ENCODE peak calls at places on chromosomes 16 and 17, in nine cellular contexts. One of them, this sample, is unnamed.

GRCh38 chr16:8686031-8686621 is 11.7 kb downstream of the ABAT start:
- DNase-seq in PC-3: peak; percentile 32
- DNase-seq in ascending aorta: no peak
- DNase-seq in brain microvascular endothelial cell: no peak
- DNase-seq in fibroblast of pulmonary artery: no peak
- DNase-seq in H9: no peak
- DNase-seq in body of pancreas: peak; percentile 63
- DNase-seq in cardiac fibroblast: no peak
- DNase-seq in uterus: no peak
- DNase-seq in this sample: no peak

GRCh38 chr17:27339836-27340550 is 46.1 kb downstream of the WSB1 start:
- DNase-seq in cardiac fibroblast: no peak
- DNase-seq in ascending aorta: no peak
- DNase-seq in fibroblast of pulmonary artery: no peak
- DNase-seq in H9: no peak
- DNase-seq in body of pancreas: no peak
- DNase-seq in uterus: no peak
- DNase-seq in brain microvascular endothelial cell: no peak
- DNase-seq in PC-3: peak; percentile 47
- DNase-seq in this sample: no peak

GRCh38 chr17:57692770-57693169 is 52.3 kb downstream of the CCDC182 start:
- DNase-seq in brain microvascular endothelial cell: no peak
- DNase-seq in PC-3: no peak
- DNase-seq in body of pancreas: no peak
- DNase-seq in H9: no peak
- DNase-seq in uterus: no peak
- DNase-seq in ascending aorta: no peak
- DNase-seq in fibroblast of pulmonary artery: no peak
- DNase-seq in cardiac fibroblast: no peak
- DNase-seq in this sample: no peak

GRCh38 chr17:54951286-54951685 is 17.2 kb downstream of the COX11 start:
- DNase-seq in PC-3: no peak
- DNase-seq in uterus: no peak
- DNase-seq in ascending aorta: no peak
- DNase-seq in fibroblast of pulmonary artery: no peak
- DNase-seq in H9: no peak
- DNase-seq in body of pancreas: no peak
- DNase-seq in brain microvascular endothelial cell: no peak
- DNase-seq in cardiac fibroblast: no peak
- DNase-seq in this sample: no peak

GRCh38 chr17:43562679-43563146 is 16.6 kb upstream of the ETV4 start:
- DNase-seq in H9: no peak
- DNase-seq in body of pancreas: no peak
- DNase-seq in uterus: peak; percentile 56
- DNase-seq in PC-3: no peak
- DNase-seq in ascending aorta: no peak
- DNase-seq in brain microvascular endothelial cell: no peak
- DNase-seq in cardiac fibroblast: no peak
- DNase-seq in fibroblast of pulmonary artery: no peak
- DNase-seq in this sample: no peak

GRCh38 chr17:4074831-4075495 is 67.9 kb downstream of the ZZEF1 start:
- DNase-seq in cardiac fibroblast: peak; percentile 66
- DNase-seq in H9: no peak
- DNase-seq in brain microvascular endothelial cell: no peak
- DNase-seq in uterus: no peak
- DNase-seq in ascending aorta: no peak
- DNase-seq in body of pancreas: peak; percentile 32
- DNase-seq in PC-3: peak; percentile 51
- DNase-seq in fibroblast of pulmonary artery: peak; percentile 67
- DNase-seq in this sample: no peak

GRCh38 chr17:82795615-82796014 is 43.8 kb downstream of the TBCD start:
- DNase-seq in body of pancreas: no peak
- DNase-seq in PC-3: no peak
- DNase-seq in fibroblast of pulmonary artery: no peak
- DNase-seq in ascending aorta: no peak
- DNase-seq in brain microvascular endothelial cell: no peak
- DNase-seq in uterus: no peak
- DNase-seq in cardiac fibroblast: no peak
- DNase-seq in H9: no peak
- DNase-seq in this sample: no peak

GRCh38 chr17:7912927-7913524 is 3.1 kb downstream of the RNF227 start:
- DNase-seq in uterus: no peak
- DNase-seq in fibroblast of pulmonary artery: peak; percentile 86
- DNase-seq in brain microvascular endothelial cell: peak; percentile 49
- DNase-seq in PC-3: peak; percentile 73
- DNase-seq in H9: peak; percentile 53
- DNase-seq in body of pancreas: peak; percentile 74
- DNase-seq in cardiac fibroblast: peak; percentile 88
- DNase-seq in ascending aorta: no peak
- DNase-seq in this sample: no peak

GRCh38 chr17:79698086-79698690 is 32.6 kb upstream of the ENPP7 start:
- DNase-seq in cardiac fibroblast: no peak
- DNase-seq in brain microvascular endothelial cell: no peak
- DNase-seq in ascending aorta: no peak
- DNase-seq in PC-3: peak; percentile 26
- DNase-seq in uterus: no peak
- DNase-seq in fibroblast of pulmonary artery: no peak
- DNase-seq in H9: no peak
- DNase-seq in body of pancreas: no peak
- DNase-seq in this sample: no peak

GRCh38 chr16:3998793-3999478 is 117.3 kb downstream of the ADCY9 start:
- DNase-seq in cardiac fibroblast: peak; percentile 80
- DNase-seq in uterus: peak; percentile 61
- DNase-seq in brain microvascular endothelial cell: peak; percentile 60
- DNase-seq in body of pancreas: no peak
- DNase-seq in fibroblast of pulmonary artery: peak; percentile 57
- DNase-seq in ascending aorta: no peak
- DNase-seq in PC-3: no peak
- DNase-seq in H9: no peak
- DNase-seq in this sample: no peak

GRCh38 chr17:30243002-30243401 is 7.5 kb upstream of the SLC6A4 start:
- DNase-seq in H9: no peak
- DNase-seq in fibroblast of pulmonary artery: no peak
- DNase-seq in ascending aorta: no peak
- DNase-seq in PC-3: no peak
- DNase-seq in uterus: no peak
- DNase-seq in body of pancreas: no peak
- DNase-seq in brain microvascular endothelial cell: no peak
- DNase-seq in cardiac fibroblast: no peak
- DNase-seq in this sample: no peak

GRCh38 chr17:58527306-58527705 is 12.9 kb upstream of the MTMR4 start:
- DNase-seq in uterus: no peak
- DNase-seq in H9: no peak
- DNase-seq in PC-3: no peak
- DNase-seq in ascending aorta: no peak
- DNase-seq in brain microvascular endothelial cell: no peak
- DNase-seq in fibroblast of pulmonary artery: peak; percentile 17
- DNase-seq in cardiac fibroblast: no peak
- DNase-seq in body of pancreas: no peak
- DNase-seq in this sample: no peak

GRCh38 chr16:8848231-8848938 is 20.4 kb downstream of the CARHSP1 start:
- DNase-seq in H9: peak; percentile 27
- DNase-seq in fibroblast of pulmonary artery: no peak
- DNase-seq in uterus: no peak
- DNase-seq in cardiac fibroblast: no peak
- DNase-seq in brain microvascular endothelial cell: no peak
- DNase-seq in body of pancreas: no peak
- DNase-seq in PC-3: no peak
- DNase-seq in ascending aorta: no peak
- DNase-seq in this sample: peak; percentile 56

GRCh38 chr16:81548901-81549546 is 104.4 kb downstream of the CMIP start:
- DNase-seq in fibroblast of pulmonary artery: no peak
- DNase-seq in PC-3: no peak
- DNase-seq in H9: no peak
- DNase-seq in uterus: no peak
- DNase-seq in brain microvascular endothelial cell: no peak
- DNase-seq in ascending aorta: no peak
- DNase-seq in cardiac fibroblast: no peak
- DNase-seq in body of pancreas: peak; percentile 82
- DNase-seq in this sample: no peak

GRCh38 chr16:16146380-16147315 is 76.6 kb downstream of the ABCC6 start:
- DNase-seq in fibroblast of pulmonary artery: no peak
- DNase-seq in PC-3: no peak
- DNase-seq in cardiac fibroblast: no peak
- DNase-seq in ascending aorta: no peak
- DNase-seq in brain microvascular endothelial cell: no peak
- DNase-seq in body of pancreas: peak; percentile 22
- DNase-seq in H9: no peak
- DNase-seq in uterus: no peak
- DNase-seq in this sample: no peak

GRCh38 chr16:31182391-31182790 is 2.5 kb downstream of the FUS start:
- DNase-seq in body of pancreas: no peak
- DNase-seq in PC-3: no peak
- DNase-seq in ascending aorta: no peak
- DNase-seq in brain microvascular endothelial cell: no peak
- DNase-seq in cardiac fibroblast: no peak
- DNase-seq in fibroblast of pulmonary artery: no peak
- DNase-seq in H9: no peak
- DNase-seq in uterus: no peak
- DNase-seq in this sample: no peak

DNA sequence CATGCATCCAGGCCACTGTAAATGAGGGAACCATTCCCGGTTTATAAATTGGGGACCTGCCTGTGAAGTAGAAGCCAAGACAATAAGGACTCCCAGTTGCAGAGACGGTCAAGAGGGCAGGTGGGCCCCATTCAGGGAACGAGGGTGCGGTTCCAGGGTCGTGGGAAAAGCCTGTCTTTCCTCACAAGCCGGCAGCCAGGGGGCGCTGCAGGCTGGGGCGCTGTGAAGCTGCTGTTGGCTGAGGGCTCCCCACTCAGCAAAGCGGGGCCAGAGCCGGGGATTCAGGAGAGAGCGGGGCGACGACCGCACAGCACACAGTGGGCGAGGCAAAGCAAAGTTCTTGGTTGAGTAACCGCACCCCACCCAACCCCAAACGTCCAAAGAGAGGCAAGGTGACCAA is 24.9 kb downstream of the CDRT15 start:
- DNase-seq in brain microvascular endothelial cell: no peak
- DNase-seq in fibroblast of pulmonary artery: peak; percentile 4
- DNase-seq in H9: peak; percentile 46
- DNase-seq in ascending aorta: no peak
- DNase-seq in uterus: peak; percentile 27
- DNase-seq in body of pancreas: no peak
- DNase-seq in cardiac fibroblast: peak; percentile 16
- DNase-seq in PC-3: no peak
- DNase-seq in this sample: no peak
- TF ChIP-seq CTCF in brain microvascular endothelial cell: peak; percentile 68
- TF ChIP-seq CTCF in fibroblast of pulmonary artery: peak; percentile 23
- TF ChIP-seq CTCF in H9: peak; percentile 55
- TF ChIP-seq CTCF in ascending aorta: peak; percentile 44
- TF ChIP-seq CTCF in uterus: no peak
- TF ChIP-seq CTCF in body of pancreas: peak; percentile 41
- TF ChIP-seq CTCF in cardiac fibroblast: peak; percentile 48
- TF ChIP-seq CTCF in PC-3: peak; percentile 49
- TF ChIP-seq CTCF in this sample: no peak

GRCh38 chr16:11411059-11411550 is 65.8 kb downstream of the RMI2 start:
- DNase-seq in H9: no peak
- DNase-seq in ascending aorta: no peak
- DNase-seq in fibroblast of pulmonary artery: no peak
- DNase-seq in brain microvascular endothelial cell: no peak
- DNase-seq in body of pancreas: no peak
- DNase-seq in uterus: no peak
- DNase-seq in PC-3: no peak
- DNase-seq in cardiac fibroblast: no peak
- DNase-seq in this sample: no peak
- TF ChIP-seq CTCF in H9: no peak
- TF ChIP-seq CTCF in ascending aorta: no peak
- TF ChIP-seq CTCF in fibroblast of pulmonary artery: no peak
- TF ChIP-seq CTCF in brain microvascular endothelial cell: no peak
- TF ChIP-seq CTCF in body of pancreas: no peak
- TF ChIP-seq CTCF in uterus: no peak
- TF ChIP-seq CTCF in PC-3: no peak
- TF ChIP-seq CTCF in cardiac fibroblast: no peak
- TF ChIP-seq CTCF in this sample: no peak

DNA sequence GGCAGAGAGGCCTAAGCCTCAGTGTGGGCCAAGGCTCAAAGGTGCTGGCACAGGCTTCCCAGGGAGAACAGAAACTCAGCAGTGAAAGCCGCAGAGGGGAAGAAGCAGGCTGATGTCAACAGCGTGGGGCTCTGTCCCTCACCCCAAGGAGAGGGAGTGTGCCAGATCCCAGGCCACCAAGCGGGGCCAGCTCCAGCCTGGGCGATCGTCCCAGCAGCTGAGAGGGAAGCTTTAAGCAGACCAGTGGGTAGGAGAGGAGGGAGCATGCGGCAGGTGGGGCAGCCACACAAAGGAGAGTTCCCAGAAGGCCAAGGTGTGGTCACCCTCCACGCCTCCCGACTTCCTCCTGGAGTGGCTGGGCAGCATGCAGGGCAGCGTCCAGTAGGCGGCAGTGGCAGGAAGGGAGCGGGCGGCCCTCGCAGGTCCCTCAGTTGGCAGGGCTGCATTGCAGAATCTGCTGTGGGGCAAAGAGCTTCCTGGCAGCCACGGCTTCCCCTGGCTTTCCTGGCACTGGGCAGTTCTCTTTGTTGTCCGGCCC is 6.0 kb downstream of the SYNGR2 start:
- DNase-seq in fibroblast of pulmonary artery: no peak
- DNase-seq in uterus: peak; percentile 50
- DNase-seq in PC-3: peak; percentile 66
- DNase-seq in H9: no peak
- DNase-seq in body of pancreas: peak; percentile 97
- DNase-seq in ascending aorta: peak; percentile 58
- DNase-seq in brain microvascular endothelial cell: no peak
- DNase-seq in cardiac fibroblast: no peak
- DNase-seq in this sample: no peak
- TF ChIP-seq CTCF in fibroblast of pulmonary artery: no peak
- TF ChIP-seq CTCF in uterus: peak; percentile 12
- TF ChIP-seq CTCF in PC-3: peak; percentile 54
- TF ChIP-seq CTCF in H9: no peak
- TF ChIP-seq CTCF in body of pancreas: peak; percentile 98
- TF ChIP-seq CTCF in ascending aorta: peak; percentile 81
- TF ChIP-seq CTCF in brain microvascular endothelial cell: no peak
- TF ChIP-seq CTCF in cardiac fibroblast: no peak
- TF ChIP-seq CTCF in this sample: no peak

DNA sequence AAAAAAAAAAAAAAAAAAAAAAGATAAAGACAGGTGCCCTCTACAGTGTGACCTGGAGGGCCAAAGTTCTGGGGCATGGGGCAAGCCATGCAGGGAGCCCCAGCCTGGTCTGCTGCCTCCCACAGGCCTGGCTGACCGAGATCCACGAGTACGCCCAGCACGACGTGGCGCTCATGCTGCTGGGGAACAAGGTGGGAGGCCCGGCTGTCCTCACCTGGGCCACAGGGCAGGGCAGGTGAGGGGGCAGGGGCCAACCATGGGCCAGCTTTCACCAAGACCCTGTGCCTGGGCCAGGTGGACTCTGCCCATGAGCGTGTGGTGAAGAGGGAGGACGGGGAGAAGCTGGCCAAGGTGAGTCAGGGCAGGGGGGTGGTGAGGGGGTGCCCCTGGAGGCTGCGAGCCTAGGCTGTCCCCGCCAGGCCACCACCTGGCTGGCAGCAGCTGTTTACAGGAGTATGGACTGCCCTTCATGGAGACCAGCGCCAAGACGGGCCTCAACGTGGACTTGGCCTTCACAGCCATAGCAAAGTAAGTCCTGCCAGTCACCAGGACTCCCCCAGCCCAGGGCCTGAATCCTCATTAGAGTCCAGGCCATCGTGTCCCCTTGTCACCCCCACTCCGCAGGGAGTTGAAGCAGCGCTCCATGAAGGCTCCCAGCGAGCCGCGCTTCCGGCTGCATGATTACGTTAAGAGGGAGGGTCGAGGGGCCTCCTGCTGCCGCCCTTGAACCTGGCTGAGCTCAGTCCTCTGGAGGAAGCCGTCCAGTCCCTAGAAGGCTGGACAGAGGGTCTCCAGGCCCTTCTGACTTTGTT is 2.7 kb upstream of the TRAF7 start:
- DNase-seq in PC-3: peak; percentile 31
- DNase-seq in uterus: no peak
- DNase-seq in ascending aorta: no peak
- DNase-seq in H9: no peak
- DNase-seq in cardiac fibroblast: no peak
- DNase-seq in fibroblast of pulmonary artery: no peak
- DNase-seq in body of pancreas: peak; percentile 82
- DNase-seq in brain microvascular endothelial cell: no peak
- DNase-seq in this sample: no peak
- TF ChIP-seq CTCF in PC-3: no peak
- TF ChIP-seq CTCF in uterus: no peak
- TF ChIP-seq CTCF in ascending aorta: no peak
- TF ChIP-seq CTCF in H9: no peak
- TF ChIP-seq CTCF in cardiac fibroblast: no peak
- TF ChIP-seq CTCF in fibroblast of pulmonary artery: no peak
- TF ChIP-seq CTCF in body of pancreas: no peak
- TF ChIP-seq CTCF in brain microvascular endothelial cell: no peak
- TF ChIP-seq CTCF in this sample: no peak

This sample was measured in type B pancreatic cell.